ENCODE peak calls at places on chromosomes 16 and 17, in four cellular contexts. One of them, this sample, is unnamed.

GRCh38 chr17:39235555-39236221 is 9.9 kb upstream of the STAC2 start:
- DNase-seq in ACHN: peak
- DNase-seq in AG20443: peak
- DNase-seq in anterior cingulate cortex: no peak
- DNase-seq in this sample: no peak

GRCh38 chr16:79372504-79373184 is 227.9 kb downstream of the MAF start:
- DNase-seq in ACHN: peak
- DNase-seq in AG20443: peak
- DNase-seq in anterior cingulate cortex: no peak
- DNase-seq in this sample: no peak

GRCh38 chr17:55159251-55159650 is 105.5 kb upstream of the HLF start:
- DNase-seq in ACHN: no peak
- DNase-seq in AG20443: no peak
- DNase-seq in anterior cingulate cortex: no peak
- DNase-seq in this sample: no peak

GRCh38 chr17:68509151-68510057 is 2.8 kb upstream of the PRKAR1A start:
- DNase-seq in ACHN: no peak
- DNase-seq in AG20443: no peak
- DNase-seq in anterior cingulate cortex: no peak
- DNase-seq in this sample: peak

GRCh38 chr17:81258292-81258691 is 19.2 kb downstream of the NDUFAF8 start:
- DNase-seq in ACHN: no peak
- DNase-seq in AG20443: no peak
- DNase-seq in anterior cingulate cortex: no peak
- DNase-seq in this sample: no peak

GRCh38 chr16:66888647-66889615 is 8.6 kb downstream of the PDP2 start:
- DNase-seq in ACHN: no peak
- DNase-seq in AG20443: no peak
- DNase-seq in anterior cingulate cortex: no peak
- DNase-seq in this sample: no peak

GRCh38 chr16:55349867-55350266 is 25.9 kb downstream of the IRX6 start:
- DNase-seq in ACHN: peak
- DNase-seq in AG20443: peak
- DNase-seq in anterior cingulate cortex: no peak
- DNase-seq in this sample: no peak

GRCh38 chr17:77205396-77206124 is 64.8 kb downstream of the SEC14L1 start:
- DNase-seq in ACHN: no peak
- DNase-seq in AG20443: no peak
- DNase-seq in anterior cingulate cortex: no peak
- DNase-seq in this sample: no peak

GRCh38 chr17:57461082-57461481 is 204.8 kb downstream of the MSI2 start:
- DNase-seq in ACHN: no peak
- DNase-seq in AG20443: no peak
- DNase-seq in anterior cingulate cortex: no peak
- DNase-seq in this sample: no peak

GRCh38 chr17:17987901-17988300 is 15.2 kb downstream of the DRC3 start:
- DNase-seq in ACHN: no peak
- DNase-seq in AG20443: no peak
- DNase-seq in anterior cingulate cortex: no peak
- DNase-seq in this sample: no peak

GRCh38 chr16:21610006-21610544 is 10.7 kb downstream of the METTL9 start:
- DNase-seq in ACHN: no peak
- DNase-seq in AG20443: no peak
- DNase-seq in anterior cingulate cortex: no peak
- DNase-seq in this sample: no peak

GRCh38 chr17:80034977-80035686 is 540 bp downstream of the TBC1D16 start:
- DNase-seq in ACHN: peak
- DNase-seq in AG20443: peak
- DNase-seq in anterior cingulate cortex: no peak
- DNase-seq in this sample: no peak

GRCh38 chr16:66467611-66468010 is 40.5 kb downstream of the BEAN1 start:
- DNase-seq in ACHN: no peak
- DNase-seq in AG20443: no peak
- DNase-seq in anterior cingulate cortex: no peak
- DNase-seq in this sample: no peak

GRCh38 chr16:3793161-3793576 is 75.8 kb upstream of the TRAP1 start:
- DNase-seq in ACHN: no peak
- DNase-seq in AG20443: peak
- DNase-seq in anterior cingulate cortex: no peak
- DNase-seq in this sample: no peak

GRCh38 chr17:45009676-45010467 is 41.6 kb downstream of the DCAKD start:
- DNase-seq in ACHN: no peak
- DNase-seq in AG20443: no peak
- DNase-seq in anterior cingulate cortex: no peak
- DNase-seq in this sample: no peak